ENCODE peak calls at places on chromosomes 4 and X, in four cellular contexts. V is K562, W is small intestine, G is SJSA1. U is an unnamed sample.

GRCh38 chrX:101659601-101660063 is at the start of gene ARMCX2:
- DNase-seq in V (no peak), G (no peak), W (peak), U (peak)

GRCh38 chr4:109166586-109166985 is 135.9 kb downstream of the COL25A1 start:
- DNase-seq in G (no peak), W (no peak), V (no peak), U (no peak)

GRCh38 chrX:25873196-25873595 is 264.9 kb upstream of the MAGEB18 start:
- DNase-seq in W (no peak), G (no peak), V (no peak), U (no peak)

GRCh38 chrX:120269379-120270035 is 18.9 kb downstream of the ZBTB33 start:
- DNase-seq in V (no peak), W (no peak), G (no peak), U (no peak)

GRCh38 chrX:20378291-20378920 is 111.7 kb upstream of the RPS6KA3 start:
- DNase-seq in G (no peak), V (no peak), W (peak), U (no peak)

GRCh38 chr4:4289575-4289929 is 402 bp downstream of the LYAR start:
- DNase-seq in W (no peak), V (no peak), G (no peak), U (no peak)

GRCh38 chr4:25351777-25352421 is 25.2 kb upstream of the ANAPC4 start:
- DNase-seq in W (no peak), G (no peak), V (no peak), U (no peak)

GRCh38 chrX:121161501-121161933 is 114.1 kb downstream of the GLUD2 start:
- DNase-seq in W (no peak), V (peak), G (no peak), U (no peak)

GRCh38 chrX:107630031-107630689 is 1.9 kb downstream of the PRPS1 start:
- DNase-seq in G (no peak), W (no peak), V (no peak), U (no peak)

DNA sequence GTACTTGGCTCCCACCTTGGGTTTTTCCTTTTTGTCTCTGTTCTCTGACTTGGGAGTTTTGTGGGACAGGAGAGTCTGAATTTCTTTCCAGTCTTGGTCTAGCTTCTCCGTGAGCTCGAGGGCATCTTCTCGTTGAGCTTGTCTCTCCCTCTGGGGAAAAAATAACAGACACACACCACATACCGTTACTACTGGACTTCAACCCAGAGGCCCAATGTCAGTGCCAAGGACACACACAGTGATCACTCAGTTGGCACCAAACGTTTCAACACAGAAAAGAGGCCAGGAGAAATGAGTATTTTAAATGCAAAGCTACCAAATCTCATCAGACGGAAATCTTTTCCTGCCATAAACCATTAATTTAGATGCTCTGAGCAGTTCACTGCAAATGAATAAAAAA is 9.7 kb downstream of the NOP14 start:
- DNase-seq in W (no peak), V (no peak), G (no peak), U (no peak)
- H3K27ac ChIP-seq in W (no peak), V (no peak), G (no peak), U (no peak)

DNA sequence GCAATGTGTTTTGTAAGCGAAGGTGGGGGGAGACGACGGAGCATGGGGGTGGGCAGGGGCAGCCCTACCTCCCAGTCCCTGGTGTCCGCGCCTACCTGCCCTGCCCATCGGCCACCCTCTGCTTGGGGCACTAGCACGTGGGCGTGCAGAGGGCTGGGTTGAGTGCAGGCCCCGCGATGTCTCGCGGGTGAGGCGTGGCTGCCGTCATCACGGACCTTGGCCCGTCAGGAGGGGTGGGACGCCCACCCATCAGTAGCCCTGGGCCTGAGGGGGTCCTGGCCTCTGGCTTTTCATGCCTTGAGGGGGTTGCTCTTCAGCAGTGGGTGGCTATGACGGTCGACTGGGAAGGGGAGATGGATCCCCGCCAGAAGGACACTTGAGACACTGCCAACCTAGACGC is 36.1 kb upstream of the GEMIN8 start:
- DNase-seq in W (no peak), G (no peak), V (no peak), U (no peak)
- H3K27ac ChIP-seq in W (no peak), G (no peak), V (peak), U (no peak)

GRCh38 chr4:993111-994029 is at the start of gene SLC26A1:
- DNase-seq in V (peak), G (no peak), W (peak), U (no peak)
- H3K27ac ChIP-seq in V (peak), G (no peak), W (peak), U (peak)

GRCh38 chr4:76499461-76499860 is 64.4 kb downstream of the SHROOM3 start:
- DNase-seq in W (no peak), G (no peak), V (no peak), U (no peak)

GRCh38 chr4:76495166-76495565 is 60.1 kb downstream of the SHROOM3 start:
- DNase-seq in W (no peak), V (no peak), G (no peak), U (no peak)

GRCh38 chr4:76494243-76494642 is 59.2 kb downstream of the SHROOM3 start:
- DNase-seq in W (no peak), V (no peak), G (no peak), U (no peak)

DNA sequence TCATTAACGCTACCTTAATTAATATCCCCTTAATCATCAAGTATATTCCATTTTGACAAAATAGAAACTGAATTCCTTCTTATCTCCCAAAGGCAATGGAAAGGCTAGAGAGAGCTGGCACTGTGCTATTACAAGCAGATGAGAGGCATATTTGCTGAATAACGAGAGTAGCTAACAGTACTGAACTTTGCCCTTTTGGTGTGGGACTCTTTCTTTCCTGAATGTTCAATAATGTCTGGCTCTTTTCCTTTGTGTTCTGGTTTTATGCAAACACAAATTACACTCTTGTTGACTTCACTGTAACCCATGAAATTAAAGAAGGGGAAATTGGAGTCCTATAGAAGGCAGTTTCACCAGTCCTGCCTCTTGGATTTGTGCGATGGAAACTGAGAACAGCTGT is 63.5 kb downstream of the SHROOM3 start:
- DNase-seq in G (no peak), V (no peak), W (peak), U (no peak)
- H3K27ac ChIP-seq in G (no peak), V (no peak), W (no peak), U (no peak)